ENCODE peak calls at places on chromosomes 11 and 22, in ten cellular contexts. N is H1, W is ovary, D is cardiac fibroblast, E is testis, H is GM23338, Q is AG09309, P is choroid plexus epithelial cell, K is heart right ventricle, G is endothelial cell of umbilical vein. F is an unnamed sample.

GRCh38 chr11:17477084-17477333 is 364 bp upstream of the ABCC8 start:
- DNase-seq in N (no peak), W (no peak), D (no peak), E (no peak), H (no peak), Q (no peak), P (no peak), K (no peak), G (no peak), F (no peak)

GRCh38 chr22:38716271-38716670 is 10.5 kb downstream of the GTPBP1 start:
- DNase-seq in N (no peak), W (no peak), D (no peak), E (peak), H (no peak), Q (no peak), P (no peak), K (no peak), G (no peak), F (no peak)

GRCh38 chr11:46009647-46010046 is 87.2 kb downstream of the LARGE2 start:
- DNase-seq in N (no peak), W (no peak), D (peak), E (no peak), H (no peak), Q (no peak), P (no peak), K (no peak), G (no peak), F (no peak)

GRCh38 chr11:115921540-115921939 is 417.3 kb upstream of the CADM1 start:
- DNase-seq in N (no peak), W (no peak), D (no peak), E (no peak), H (no peak), Q (no peak), P (no peak), K (no peak), G (no peak), F (no peak)

GRCh38 chr11:12285106-12285505 is 92.3 kb upstream of the PARVA start:
- DNase-seq in N (no peak), W (no peak), D (peak), E (peak), H (no peak), Q (peak), P (peak), K (no peak), G (peak), F (no peak)

GRCh38 chr22:45216133-45217003 is 24.3 kb downstream of the KIAA0930 start:
- DNase-seq in N (no peak), W (no peak), D (peak), E (no peak), H (peak), Q (no peak), P (peak), K (peak), G (no peak), F (no peak)

GRCh38 chr11:114257621-114258558 is 38.3 kb upstream of the NNMT start:
- DNase-seq in N (peak), W (peak), D (peak), E (peak), H (peak), Q (no peak), P (peak), K (peak), G (peak), F (no peak)

GRCh38 chr22:32219030-32219429 is 14.2 kb upstream of the RFPL2 start:
- DNase-seq in N (no peak), W (no peak), D (no peak), E (no peak), H (no peak), Q (no peak), P (no peak), K (no peak), G (no peak), F (no peak)

GRCh38 chr11:129460714-129461113 is 85.1 kb downstream of the BARX2 start:
- DNase-seq in N (no peak), W (no peak), D (no peak), E (no peak), H (no peak), Q (no peak), P (no peak), K (no peak), G (no peak), F (no peak)

GRCh38 chr11:10693509-10694071 is at the start of gene IRAG1:
- DNase-seq in N (no peak), W (peak), D (peak), E (peak), H (peak), Q (no peak), P (peak), K (peak), G (no peak), F (no peak)

GRCh38 chr11:34501962-34502361 is 11.6 kb downstream of the ELF5 start:
- DNase-seq in N (no peak), W (no peak), D (no peak), E (no peak), H (no peak), Q (no peak), P (no peak), K (no peak), G (no peak), F (no peak)

GRCh38 chr11:111945198-111945597 is 8.1 kb downstream of the DIXDC1 start:
- DNase-seq in N (no peak), W (no peak), D (no peak), E (no peak), H (no peak), Q (no peak), P (no peak), K (no peak), G (no peak), F (no peak)
- H3K4me3 ChIP-seq in N (no peak), W (no peak), D (no peak), E (no peak), H (no peak), Q (no peak), P (no peak), K (no peak), G (no peak), F (no peak)

GRCh38 chr22:24772493-24773220 is 1.9 kb downstream of the PIWIL3 start:
- DNase-seq in N (peak), W (no peak), D (peak), E (no peak), H (peak), Q (no peak), P (peak), K (no peak), G (peak), F (peak)
- TF ChIP-seq CTCF in N (peak), W (peak), D (peak), E (peak), H (peak), Q (peak), P (peak), K (no peak), G (peak), F (peak)

GRCh38 chr11:5837695-5838094 is 4.0 kb downstream of the OR52E6 start:
- DNase-seq in N (no peak), W (no peak), D (no peak), E (no peak), H (no peak), Q (no peak), P (no peak), K (no peak), G (no peak), F (no peak)
- H3K4me3 ChIP-seq in N (no peak), W (no peak), D (no peak), E (no peak), H (no peak), Q (no peak), P (no peak), K (no peak), G (no peak), F (no peak)

GRCh38 chr11:72814831-72815618 is 814 bp downstream of the ATG16L2 start:
- DNase-seq in N (no peak), W (no peak), D (peak), E (no peak), H (peak), Q (no peak), P (peak), K (no peak), G (peak), F (no peak)
- TF ChIP-seq CTCF in N (peak), W (no peak), D (no peak), E (no peak), H (peak), Q (peak), P (peak), K (no peak), G (no peak), F (no peak)